ENCODE peak calls at places on chromosomes 4 and X, in ten cellular contexts. W, H, Y, Q, T, I, M, N, Z and L are unnamed samples.
A peak's percentile ranks its signal among the peaks of the same experiment; 100 is the strongest.

GRCh38 chrX:96591418-96591817 is 93.2 kb upstream of the DIAPH2 start:
- DNase-seq in W (peak; percentile 13), N (no peak), Z (no peak), H (no peak), M (no peak), Y (peak; percentile 23), I (no peak), Q (no peak), T (no peak), L (no peak)

GRCh38 chr4:186606593-186606992 is 51.2 kb upstream of the MTNR1A start:
- DNase-seq in T (no peak), W (no peak), H (no peak), Z (peak; percentile 61), I (no peak), Y (no peak), N (no peak), M (no peak), Q (peak; percentile 77), L (no peak)

GRCh38 chr4:87079967-87080366 is 140.5 kb downstream of the KLHL8 start:
- DNase-seq in N (no peak), Y (no peak), Q (no peak), H (no peak), Z (no peak), I (no peak), W (no peak), M (no peak), T (no peak), L (no peak)

GRCh38 chr4:53563824-53564223 is 27.5 kb downstream of the LNX1 start:
- DNase-seq in T (no peak), Q (peak; percentile 95), W (no peak), M (no peak), Z (peak; percentile 79), H (no peak), N (no peak), I (no peak), Y (no peak), L (no peak)

GRCh38 chr4:17189322-17189721 is 290.9 kb upstream of the LDB2 start:
- DNase-seq in H (no peak), I (no peak), T (no peak), Y (no peak), W (peak; percentile 22), Z (peak; percentile 73), Q (no peak), M (no peak), N (no peak), L (no peak)

GRCh38 chr4:107757293-107757692 is 37.3 kb upstream of the PAPSS1 start:
- DNase-seq in Q (no peak), N (no peak), Z (no peak), H (no peak), M (no peak), Y (no peak), I (no peak), W (no peak), T (no peak), L (no peak)

GRCh38 chr4:62408467-62408866 is 1208.3 kb downstream of the ADGRL3 start:
- DNase-seq in H (no peak), N (no peak), I (no peak), M (no peak), Q (no peak), T (no peak), Y (no peak), Z (no peak), W (no peak), L (no peak)

GRCh38 chr4:15690020-15690809 is 8.6 kb downstream of the FAM200B start:
- DNase-seq in Q (peak; percentile 88), H (no peak), Y (no peak), N (no peak), Z (peak; percentile 97), M (no peak), I (no peak), T (no peak), W (no peak), L (no peak)

GRCh38 chrX:38882894-38883620 is 81.8 kb downstream of the MID1IP1 start:
- DNase-seq in W (no peak), H (no peak), Y (no peak), N (no peak), I (no peak), Q (peak; percentile 93), M (peak; percentile 40), T (peak; percentile 52), Z (peak; percentile 41), L (no peak)

GRCh38 chr4:123517971-123518370 is 121.4 kb downstream of the SPRY1 start:
- DNase-seq in T (no peak), Q (no peak), H (no peak), Y (no peak), N (no peak), W (no peak), Z (peak; percentile 34), M (no peak), I (no peak), L (no peak)

GRCh38 chr4:139099366-139099982 is 77.5 kb downstream of the ELF2 start:
- DNase-seq in I (peak; percentile 75), W (peak; percentile 76), Y (peak; percentile 84), N (peak; percentile 62), M (peak; percentile 55), Z (peak; percentile 89), Q (peak; percentile 70), H (peak; percentile 68), T (peak; percentile 79), L (peak; percentile 75)

GRCh38 chr4:721261-722171 is 15.9 kb downstream of the PCGF3 start:
- DNase-seq in N (no peak), M (no peak), Y (peak; percentile 82), T (no peak), H (no peak), Q (peak; percentile 62), Z (peak; percentile 62), W (peak; percentile 89), I (no peak), L (no peak)

GRCh38 chrX:15395794-15396193 is 11.6 kb upstream of the VEGFD start:
- DNase-seq in H (no peak), W (no peak), M (no peak), I (no peak), Z (no peak), Q (no peak), N (no peak), Y (no peak), T (no peak), L (no peak)

GRCh38 chr4:81166431-81166830 is 48.6 kb downstream of the PRKG2 start:
- DNase-seq in Z (no peak), Q (peak; percentile 55), N (no peak), T (no peak), M (no peak), H (no peak), W (no peak), Y (no peak), I (no peak), L (no peak)

GRCh38 chr4:168880811-168881595 is 129.1 kb downstream of the CBR4 start:
- DNase-seq in M (no peak), Q (no peak), W (no peak), Z (no peak), N (no peak), Y (no peak), I (no peak), T (no peak), H (no peak), L (no peak)
- H3K4me1 ChIP-seq in M (no peaks in the 10 kb centered on the region), Q (peaks cover 31% of the 10 kb centered on the region), W (peaks cover 12% of the 10 kb centered on the region), Z (peaks cover 17% of the 10 kb centered on the region), N (peaks cover 6% of the 10 kb centered on the region), Y (peaks cover 45% of the 10 kb centered on the region), I (peaks cover 5% of the 10 kb centered on the region), T (peaks cover 9% of the 10 kb centered on the region), H (peaks cover 60% of the 10 kb centered on the region), L (no peaks in the 10 kb centered on the region)

GRCh38 chrX:31392541-31392940 is 320.7 kb upstream of the FTHL17 start:
- DNase-seq in H (no peak), Q (no peak), T (no peak), Y (no peak), Z (no peak), W (no peak), I (no peak), N (no peak), M (no peak), L (no peak)

GRCh38 chrX:31397119-31397518 is 325.3 kb upstream of the FTHL17 start:
- DNase-seq in W (no peak), H (no peak), M (no peak), Q (peak; percentile 29), T (no peak), Z (no peak), I (no peak), Y (no peak), N (no peak), L (no peak)
- H3K4me1 ChIP-seq in W (no peaks in the 10 kb centered on the region), H (no peaks in the 10 kb centered on the region), M (no peaks in the 10 kb centered on the region), Q (peaks cover 5% of the 10 kb centered on the region), T (no peaks in the 10 kb centered on the region), Z (no peaks in the 10 kb centered on the region), I (no peaks in the 10 kb centered on the region), Y (no peaks in the 10 kb centered on the region), N (no peaks in the 10 kb centered on the region), L (no peaks in the 10 kb centered on the region)

DNA sequence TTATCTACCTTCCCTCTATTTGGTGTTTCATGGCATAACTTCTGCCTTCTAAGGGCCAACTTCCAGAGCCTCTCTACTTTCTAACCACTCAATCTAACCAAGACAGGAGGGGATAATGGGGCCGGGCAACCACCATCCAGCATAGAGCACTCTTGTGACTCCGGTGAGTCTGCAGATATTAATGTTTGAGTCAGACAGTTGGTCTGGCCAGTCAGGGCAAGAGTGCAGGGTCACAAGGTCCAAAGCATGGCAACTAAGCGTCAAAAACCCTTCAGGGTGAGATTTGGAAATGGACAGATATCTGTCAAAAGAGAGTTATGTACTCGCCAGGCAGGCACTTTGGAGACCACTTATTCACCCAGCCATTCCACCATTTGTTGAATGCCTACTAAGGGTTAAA is 105.0 kb downstream of the PALLD start:
- DNase-seq in H (no peak), Q (peak; percentile 53), Z (no peak), I (no peak), N (no peak), M (no peak), T (no peak), W (no peak), Y (no peak), L (no peak)
- H3K4me1 ChIP-seq in H (peaks cover 39% of the 10 kb centered on the region), Q (peaks cover 47% of the 10 kb centered on the region), Z (peaks cover 18% of the 10 kb centered on the region), I (no peaks in the 10 kb centered on the region), N (no peaks in the 10 kb centered on the region), M (no peaks in the 10 kb centered on the region), T (no peaks in the 10 kb centered on the region), W (no peaks in the 10 kb centered on the region), Y (no peaks in the 10 kb centered on the region), L (no peaks in the 10 kb centered on the region)

GRCh38 chrX:154043003-154043402 is 23.3 kb upstream of the IRAK1 start:
- DNase-seq in T (no peak), H (no peak), Q (peak; percentile 42), Z (peak; percentile 83), N (no peak), I (peak; percentile 72), W (no peak), M (no peak), Y (peak; percentile 47), L (no peak)

GRCh38 chrX:154037754-154038153 is 18.1 kb upstream of the IRAK1 start:
- DNase-seq in W (no peak), N (no peak), Q (no peak), H (no peak), M (no peak), I (no peak), T (no peak), Z (no peak), Y (no peak), L (no peak)

GRCh38 chrX:154039577-154039976 is 19.9 kb upstream of the IRAK1 start:
- DNase-seq in H (peak; percentile 66), Q (no peak), Y (no peak), T (no peak), M (no peak), N (no peak), W (no peak), I (no peak), Z (no peak), L (no peak)

GRCh38 chrX:154040863-154041262 is 21.2 kb upstream of the IRAK1 start:
- DNase-seq in I (no peak), N (no peak), Z (no peak), W (no peak), Q (no peak), M (no peak), H (no peak), Y (no peak), T (no peak), L (no peak)

GRCh38 chrX:154040307-154040756 is 20.6 kb upstream of the IRAK1 start:
- DNase-seq in N (no peak), M (no peak), H (no peak), Q (peak; percentile 65), Z (peak; percentile 84), W (no peak), I (no peak), Y (no peak), T (no peak), L (no peak)
- H3K4me1 ChIP-seq in N (no peaks in the 10 kb centered on the region), M (no peaks in the 10 kb centered on the region), H (peaks cover 46% of the 10 kb centered on the region), Q (peaks cover 2% of the 10 kb centered on the region), Z (peaks cover 6% of the 10 kb centered on the region), W (peaks cover 5% of the 10 kb centered on the region), I (no peaks in the 10 kb centered on the region), Y (peaks cover 24% of the 10 kb centered on the region), T (no peaks in the 10 kb centered on the region), L (no peaks in the 10 kb centered on the region)